ENCODE peak calls at places on chromosomes 4 and X, in four cellular contexts. S is HCT116, C is PC-3, X is hepatocyte. V is an unnamed sample.
A peak's percentile ranks its signal among the peaks of the same experiment; 100 is the strongest.

GRCh38 chr4:962231-963208 is 10.8 kb downstream of the DGKQ start:
- DNase-seq in S (no peak), C (no peak), X (no peak), V (peak; percentile 11)

GRCh38 chrX:40576291-40576690 is 4.5 kb upstream of the ATP6AP2 start:
- DNase-seq in C (no peak), S (no peak), X (no peak), V (no peak)

GRCh38 chrX:96619588-96619987 is 65.1 kb upstream of the DIAPH2 start:
- DNase-seq in S (no peak), X (no peak), C (peak; percentile 16), V (no peak)

GRCh38 chrX:47283015-47283771 is 50.4 kb downstream of the USP11 start:
- DNase-seq in S (no peak), C (no peak), X (no peak), V (no peak)

GRCh38 chr4:82561745-82562552 is at the start of gene TMEM150C:
- DNase-seq in C (peak; percentile 5), S (no peak), X (peak; percentile 62), V (no peak)

GRCh38 chr4:150363721-150364688 is 217.9 kb upstream of the MAB21L2 start:
- DNase-seq in X (no peak), S (no peak), C (no peak), V (no peak)

GRCh38 chrX:153883163-153883843 is 2.7 kb downstream of the L1CAM start:
- DNase-seq in C (no peak), X (no peak), S (no peak), V (no peak)

GRCh38 chrX:468979-469378 is 82.3 kb upstream of the PPP2R3B start:
- DNase-seq in X (no peak), C (no peak), S (no peak), V (no peak)

GRCh38 chr4:7291372-7292135 is 99.2 kb downstream of the SORCS2 start:
- DNase-seq in S (no peak), X (no peak), C (no peak), V (no peak)

GRCh38 chrX:110863883-110864282 is 68.3 kb upstream of the CHRDL1 start:
- DNase-seq in C (no peak), X (no peak), S (no peak), V (no peak)

GRCh38 chr4:22348410-22348809 is 167.5 kb downstream of the ADGRA3 start:
- DNase-seq in S (no peak), X (no peak), C (no peak), V (no peak)

GRCh38 chrX:53347948-53348347 is 66.6 kb upstream of the IQSEC2 start:
- DNase-seq in S (no peak), X (no peak), C (no peak), V (no peak)

DNA sequence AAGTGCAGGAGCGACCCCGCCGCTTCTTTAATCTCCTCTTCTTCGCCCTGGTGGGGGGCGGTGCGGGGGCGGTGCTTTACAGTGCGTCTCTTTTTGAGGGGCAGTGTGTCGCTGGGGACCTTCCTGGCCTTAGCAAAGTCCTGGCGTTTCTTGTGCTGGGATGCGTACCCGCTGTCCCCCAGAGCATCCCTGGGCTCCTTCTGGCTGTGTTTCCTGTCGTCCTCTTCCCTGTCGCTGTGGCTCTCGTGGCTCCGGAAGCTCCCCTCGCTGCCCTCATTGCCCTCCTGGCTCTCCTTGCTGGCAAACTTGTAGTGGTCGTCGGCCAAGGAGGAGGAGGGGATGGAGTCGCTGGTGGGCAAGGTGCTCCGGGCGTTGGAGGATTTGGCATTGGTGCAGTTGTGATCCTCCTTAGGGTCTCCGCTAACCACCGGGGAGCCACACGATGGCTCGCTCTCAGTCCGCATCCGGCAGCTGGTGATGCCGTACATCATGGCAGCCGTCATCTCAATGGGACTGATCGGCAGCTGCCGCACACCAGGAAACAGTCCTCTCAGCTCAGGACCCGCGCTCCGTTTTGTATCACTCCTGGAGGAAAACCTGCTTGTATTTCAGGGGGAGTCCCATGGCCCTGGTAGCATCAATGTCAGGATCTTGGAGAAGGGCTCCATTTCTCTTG is 30.4 kb upstream of the TMSB15A start:
- DNase-seq in X (no peak), C (no peak), S (no peak), V (no peak)
- H3K4me3 ChIP-seq in X (no peak overlapping the region), C (no peak overlapping the region), S (no peak overlapping the region), V (no peak overlapping the region)

DNA sequence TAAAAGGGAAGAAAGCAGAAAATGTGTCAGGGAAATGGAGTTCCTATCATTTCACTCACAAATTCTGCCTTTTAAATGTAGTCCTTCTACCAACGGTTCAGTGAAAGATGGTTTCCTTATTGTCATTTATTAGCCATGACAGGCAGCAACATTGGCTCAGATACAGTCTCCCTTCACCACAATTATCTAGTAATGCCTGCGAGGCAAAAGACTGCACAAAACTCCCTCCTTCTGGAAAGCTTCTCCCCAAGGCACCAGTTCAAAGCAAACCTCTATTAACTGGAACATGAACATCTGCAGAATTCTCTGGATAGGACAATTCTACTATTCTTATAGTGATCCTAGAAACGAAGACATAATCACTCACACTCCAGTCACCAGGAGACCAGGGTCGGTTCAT is 28.3 kb downstream of the DCTD start:
- DNase-seq in X (no peak), C (no peak), S (no peak), V (no peak)
- H3K9me2 ChIP-seq in X (no peaks in the 10 kb centered on the region), C (no peaks in the 10 kb centered on the region), S (no peaks in the 10 kb centered on the region), V (no peaks in the 10 kb centered on the region)

DNA sequence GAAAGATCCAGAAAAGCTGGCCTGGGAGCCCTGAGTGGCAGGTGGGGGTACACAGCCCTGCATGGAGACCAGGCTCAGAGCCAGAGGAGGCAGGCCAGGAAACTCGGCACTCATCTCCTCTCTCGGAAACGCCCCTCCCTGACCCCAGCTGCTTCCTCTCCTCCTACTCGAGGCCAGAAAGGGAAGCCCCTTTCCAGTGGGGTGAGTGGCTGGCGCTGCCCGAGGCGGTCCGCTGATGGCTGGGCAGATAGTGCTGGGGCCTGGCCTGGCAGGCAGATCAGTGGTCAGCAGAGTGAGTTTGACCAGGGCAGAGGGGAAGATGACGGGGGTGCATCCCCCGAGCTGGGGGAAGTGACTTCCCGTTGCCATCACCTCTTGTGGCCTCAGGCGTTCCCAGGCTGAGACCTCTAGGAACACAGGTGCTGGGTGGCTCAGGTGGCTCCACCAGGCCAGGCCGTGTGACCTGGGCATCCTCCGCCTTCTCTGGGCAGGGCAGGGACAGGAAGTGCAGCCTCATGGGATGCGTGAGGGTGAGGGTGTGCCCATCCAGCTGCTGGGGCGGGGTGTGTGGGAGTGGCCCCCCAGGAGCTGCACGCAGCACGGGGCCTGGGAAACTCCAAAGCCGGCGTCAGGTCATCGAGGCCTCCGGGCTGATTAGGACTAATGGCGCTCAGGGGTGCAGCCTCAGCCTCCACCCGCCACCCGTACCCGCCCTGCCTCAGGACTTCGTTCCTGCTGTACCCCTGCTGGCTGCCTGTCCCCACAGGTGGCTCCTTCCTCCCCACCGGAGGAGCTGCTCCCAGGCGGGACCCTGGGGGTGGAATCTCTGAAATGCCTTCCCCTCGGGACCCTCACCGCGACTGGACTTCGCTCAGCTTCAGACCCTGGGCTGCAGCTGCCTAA is 5.8 kb downstream of the SH3BP2 start:
- DNase-seq in C (no peak), S (no peak), X (no peak), V (peak; percentile 47)
- H3K4me3 ChIP-seq in C (no peak overlapping the region), S (no peak overlapping the region), X (no peak overlapping the region), V (no peak overlapping the region)

GRCh38 chr4:119940557-119940956 is 126.1 kb downstream of the MAD2L1 start:
- DNase-seq in C (no peak), X (no peak), S (no peak), V (no peak)
- H3K9me2 ChIP-seq in C (no peaks in the 10 kb centered on the region), X (no peaks in the 10 kb centered on the region), S (no peaks in the 10 kb centered on the region), V (no peaks in the 10 kb centered on the region)

GRCh38 chrX:129831486-129831885 is 12.2 kb downstream of the ZDHHC9 start:
- DNase-seq in X (no peak), C (no peak), S (no peak), V (no peak)
- H3K4me3 ChIP-seq in X (no peak overlapping the region), C (no peak overlapping the region), S (no peak overlapping the region), V (no peak overlapping the region)

V was measured in OCI-LY7.